ENCODE peak calls at places on chromosomes 2 and 18, in six cellular contexts. Y, G, T, W, D and Q are unnamed samples. For H3K36me3 and H3K4me1, the result is how much of the 10 kb centered on the place peaks cover.

GRCh38 chr2:210480079-210480478 is 3.5 kb upstream of the LANCL1 start:
- DNase-seq in D (no peak), T (no peak), W (no peak), Y (no peak), G (no peak), Q (no peak)

GRCh38 chr2:76679025-76679396 is 843.2 kb downstream of the LRRTM4 start:
- DNase-seq in Y (no peak), W (no peak), T (no peak), D (no peak), G (no peak), Q (no peak)

GRCh38 chr18:46402945-46403344 is 254.1 kb downstream of the LOXHD1 start:
- DNase-seq in D (no peak), G (no peak), Y (no peak), T (no peak), W (no peak), Q (no peak)

GRCh38 chr2:144942516-144943256 is 422.8 kb upstream of the ZEB2 start:
- DNase-seq in Y (no peak), W (no peak), D (peak), T (no peak), G (no peak), Q (no peak)

GRCh38 chr2:235500761-235501662 is 7.2 kb downstream of the AGAP1 start:
- DNase-seq in G (no peak), W (no peak), D (peak), T (no peak), Y (no peak), Q (no peak)

GRCh38 chr2:148967056-148967455 is 71.4 kb upstream of the LYPD6B start:
- DNase-seq in Y (no peak), G (no peak), D (no peak), W (no peak), T (no peak), Q (no peak)

GRCh38 chr2:99881901-99882591 is 260.3 kb downstream of the AFF3 start:
- DNase-seq in G (no peak), T (no peak), D (peak), W (no peak), Y (no peak), Q (no peak)

GRCh38 chr2:147623328-147623727 is 221.5 kb upstream of the ACVR2A start:
- DNase-seq in T (no peak), G (no peak), D (no peak), Y (no peak), W (no peak), Q (no peak)

GRCh38 chr2:162524192-162524591 is 180.3 kb downstream of the GCA start:
- DNase-seq in T (no peak), G (no peak), W (no peak), D (no peak), Y (no peak), Q (no peak)

GRCh38 chr2:58497189-58497588 is 256.1 kb upstream of the FANCL start:
- DNase-seq in W (no peak), Y (no peak), D (peak), G (no peak), T (no peak), Q (no peak)

GRCh38 chr2:233255151-233255550 is 3.7 kb downstream of the ATG16L1 start:
- DNase-seq in T (no peak), Y (no peak), D (no peak), G (no peak), W (no peak), Q (no peak)
- H3K36me3 ChIP-seq in T (under half), Y (under half), D (under half), G (half or more), W (under half), Q (half or more)

GRCh38 chr18:58544179-58544578 is 84.7 kb downstream of the ALPK2 start:
- DNase-seq in W (no peak), Y (no peak), T (no peak), D (no peak), G (no peak), Q (no peak)
- H3K4me1 ChIP-seq in W (under half), Y (under half), T (under half), D (under half), G (under half), Q (under half)

DNA sequence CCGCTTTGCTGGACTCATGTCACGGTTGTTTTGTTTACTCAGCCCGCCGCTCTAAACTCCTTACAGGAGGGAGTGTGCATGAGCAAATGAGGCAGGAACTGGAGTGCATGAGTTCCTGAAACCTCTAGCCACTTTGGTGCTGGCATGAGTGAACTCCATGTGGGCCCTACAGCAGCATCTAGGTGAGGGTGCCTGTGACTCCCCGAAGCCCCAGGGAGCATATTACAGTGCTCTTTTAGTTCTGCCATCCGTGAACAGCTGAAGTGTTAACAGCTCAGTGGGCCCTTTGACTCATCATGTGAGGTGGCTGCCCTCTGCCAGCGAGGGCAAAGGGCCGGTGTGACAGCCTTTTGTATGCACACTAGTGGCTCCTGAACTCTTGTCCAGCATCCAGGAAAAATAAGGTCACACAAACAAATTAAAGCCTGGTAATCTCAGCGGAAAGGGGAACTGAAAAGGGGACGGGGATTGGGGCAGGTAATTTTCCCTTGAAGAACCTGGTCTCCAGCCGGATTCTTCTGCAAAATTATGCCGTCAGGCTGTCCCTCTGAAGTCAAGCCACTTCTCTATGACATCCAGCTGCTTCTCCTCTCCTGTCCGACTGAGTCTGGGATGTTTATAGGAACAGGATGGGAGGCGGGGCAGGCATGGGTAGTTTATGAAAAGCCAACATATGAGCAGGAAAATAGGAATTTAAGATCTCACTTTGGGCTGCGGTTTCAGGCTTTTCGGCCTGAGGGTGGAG is 1668.6 kb downstream of the SUCLG1 start:
- DNase-seq in D (peak), Y (no peak), G (no peak), W (no peak), T (peak), Q (no peak)
- TF ChIP-seq CTCF in D (no peak), Y (no peak), G (no peak), W (no peak), T (no peak), Q (no peak)

GRCh38 chr2:217990791-217991465 is 11.9 kb downstream of the TNS1 start:
- DNase-seq in Y (no peak), D (no peak), W (no peak), T (no peak), G (peak), Q (no peak)
- H3K36me3 ChIP-seq in Y (under half), D (under half), W (under half), T (under half), G (under half), Q (under half)

DNA sequence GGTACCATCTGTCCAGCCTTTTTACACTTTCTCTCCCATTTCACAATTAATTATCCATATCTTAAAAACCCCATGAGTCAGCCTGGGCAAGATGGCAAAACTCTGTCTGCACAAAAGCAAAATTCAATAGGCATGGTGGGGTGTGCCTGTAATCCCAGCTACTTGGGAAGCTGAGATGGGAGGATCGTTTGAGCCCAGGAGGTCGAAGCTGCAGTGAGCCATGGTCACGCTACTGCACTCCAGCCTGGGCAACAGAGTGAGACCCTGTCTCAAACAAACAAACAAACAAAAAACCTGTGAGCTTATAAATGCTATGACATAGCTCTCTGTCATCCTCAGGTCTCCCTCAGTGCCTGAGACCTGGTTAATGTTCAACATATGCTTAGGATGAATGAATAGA is 146.2 kb upstream of the TTC39C start:
- DNase-seq in T (no peak), D (no peak), Y (no peak), W (no peak), G (no peak), Q (no peak)
- H3K4me1 ChIP-seq in T (under half), D (under half), Y (under half), W (under half), G (under half), Q (under half)

DNA sequence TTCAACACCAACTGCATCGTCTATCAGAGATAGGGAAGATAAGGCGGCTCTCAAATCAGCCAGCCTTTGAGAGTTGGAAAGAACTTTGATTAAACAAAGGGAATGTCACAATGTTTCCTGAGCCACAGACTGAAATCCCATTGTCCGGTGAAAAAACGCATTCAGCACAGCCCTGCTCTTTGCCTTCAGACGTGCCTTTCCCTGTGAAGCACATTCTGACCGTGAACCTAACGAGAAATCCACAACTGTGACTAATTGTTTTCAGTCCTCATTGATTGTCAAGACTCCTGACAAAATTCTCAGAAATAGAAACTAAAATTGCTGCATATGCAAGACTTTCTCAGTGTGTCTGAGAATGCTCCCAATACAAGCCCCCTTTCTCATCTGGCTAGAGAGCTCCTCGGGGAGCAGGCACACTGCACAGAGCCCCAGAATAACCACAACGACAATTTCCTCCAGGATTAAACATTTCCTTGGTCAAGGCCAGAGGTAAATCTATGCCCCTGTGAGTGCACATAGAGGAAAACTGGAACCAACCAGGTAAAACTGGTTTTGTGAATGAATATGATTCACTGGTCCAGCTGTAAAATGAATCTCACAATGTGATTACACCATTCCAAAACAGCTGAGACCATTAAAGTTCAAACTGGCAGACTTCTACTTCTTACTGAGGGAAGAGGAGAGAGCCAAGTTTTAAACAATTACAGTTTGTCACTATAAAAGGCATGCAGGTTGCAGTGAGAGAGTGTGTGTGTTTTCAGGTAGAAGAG is 561.9 kb upstream of the ID2 start:
- DNase-seq in T (no peak), D (peak), W (no peak), G (no peak), Y (no peak), Q (no peak)
- TF ChIP-seq CTCF in T (no peak), D (no peak), W (no peak), G (no peak), Y (no peak), Q (no peak)

DNA sequence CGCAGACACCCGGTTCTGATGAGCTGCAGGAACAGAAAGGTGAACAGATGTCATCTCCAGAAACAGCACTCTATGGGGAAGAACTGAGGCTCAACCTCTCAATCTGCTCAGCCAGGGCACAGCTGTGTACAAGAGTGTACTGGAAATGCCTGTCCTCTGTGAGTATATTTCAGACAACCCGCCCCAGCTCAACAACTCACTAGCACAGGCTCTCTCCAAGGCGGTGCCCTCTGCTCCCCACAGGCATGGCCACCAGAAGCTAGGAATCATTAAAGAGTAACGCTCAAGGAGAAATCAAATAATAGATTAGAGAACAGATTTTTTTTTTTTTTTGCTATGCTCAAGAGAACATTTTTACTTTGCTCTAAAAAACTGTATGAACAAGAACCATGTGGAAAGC is 43.8 kb downstream of the WDFY1 start:
- DNase-seq in D (no peak), Y (no peak), G (no peak), W (no peak), T (no peak), Q (no peak)
- H3K36me3 ChIP-seq in D (under half), Y (under half), G (half or more), W (under half), T (half or more), Q (half or more)

DNA sequence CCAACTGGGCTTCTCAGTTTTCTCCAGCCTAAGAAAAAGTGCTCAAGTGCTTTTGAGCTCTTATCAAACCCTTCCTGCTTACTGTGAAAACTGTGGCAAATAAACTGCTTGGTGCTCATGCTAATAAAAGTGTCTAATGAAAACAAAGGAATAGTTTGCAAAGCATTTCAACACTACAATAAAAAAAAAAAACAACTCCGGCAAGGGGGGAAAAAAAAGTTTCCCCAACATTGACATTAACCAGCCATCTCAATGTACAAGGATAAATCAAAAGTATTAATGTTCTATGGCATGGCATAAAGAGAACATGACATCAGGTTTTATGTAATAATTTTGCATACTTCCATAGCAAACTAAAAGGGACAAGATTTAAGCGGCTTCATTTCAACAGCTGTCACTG is 14.7 kb upstream of the STPG4 start:
- DNase-seq in T (no peak), Y (no peak), D (no peak), W (no peak), G (no peak), Q (no peak)
- H3K4me1 ChIP-seq in T (half or more), Y (half or more), D (under half), W (under half), G (half or more), Q (under half)

GRCh38 chr2:207351171-207351570 is 178.6 kb upstream of the CREB1 start:
- DNase-seq in W (no peak), T (no peak), Y (no peak), D (no peak), G (no peak), Q (no peak)

GRCh38 chr2:207353836-207354235 is 175.9 kb upstream of the CREB1 start:
- DNase-seq in W (no peak), Y (no peak), G (no peak), D (no peak), T (no peak), Q (no peak)

GRCh38 chr2:207356604-207357003 is 173.2 kb upstream of the CREB1 start:
- DNase-seq in Y (no peak), T (no peak), D (no peak), W (no peak), G (no peak), Q (no peak)

GRCh38 chr2:207354466-207354865 is 175.3 kb upstream of the CREB1 start:
- DNase-seq in G (no peak), Y (no peak), D (no peak), T (no peak), W (no peak), Q (no peak)

DNA sequence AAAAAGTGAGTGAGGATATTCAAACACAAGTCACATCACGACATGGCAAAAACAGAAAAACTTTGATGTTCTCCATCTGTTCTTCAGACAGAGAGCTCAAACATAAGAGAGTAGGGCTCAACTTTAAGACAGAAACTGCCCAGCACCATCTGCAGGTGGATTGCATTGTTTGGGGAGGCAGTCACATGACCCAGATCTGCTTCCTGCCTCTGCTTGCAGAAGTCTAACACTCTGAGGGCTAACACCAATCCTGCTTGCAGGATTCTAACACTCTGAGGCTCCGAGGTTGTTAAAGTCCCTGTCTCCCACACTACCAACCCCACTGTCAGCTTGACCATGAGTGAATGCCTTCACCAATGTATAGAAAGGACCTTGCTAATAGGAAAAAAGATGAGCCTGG is 176.8 kb upstream of the CREB1 start:
- DNase-seq in T (no peak), D (no peak), G (no peak), W (no peak), Y (no peak), Q (no peak)
- TF ChIP-seq CTCF in T (no peak), D (no peak), G (no peak), W (no peak), Y (peak), Q (no peak)

GRCh38 chr2:98537390-98537972 is 70.8 kb downstream of the COA5 start:
- DNase-seq in T (no peak), D (no peak), Y (no peak), W (no peak), G (peak), Q (no peak)
- H3K36me3 ChIP-seq in T (under half), D (under half), Y (under half), W (under half), G (half or more), Q (under half)